ENCODE peak calls at places on chromosomes 4 and X, in seven cellular contexts. X is OCI-LY7, Q is ascending aorta, S is pancreas, O is cardiac muscle cell, F is Peyer's patch, P is Karpas-422. D is an unnamed sample.

GRCh38 chr4:122525865-122526264 is 69.3 kb upstream of the IL2 start:
- DNase-seq in O (peak; percentile 55), Q (no peak), S (no peak), P (no peak), X (no peak), F (no peak), D (no peak)

GRCh38 chrX:39957816-39958561 is 139.8 kb downstream of the BCOR start:
- DNase-seq in S (no peak), P (no peak), X (no peak), F (peak; percentile 55), Q (no peak), O (no peak), D (no peak)

GRCh38 chr4:40622913-40623312 is 6.8 kb downstream of the RBM47 start:
- DNase-seq in P (no peak), O (no peak), S (no peak), F (no peak), Q (no peak), X (no peak), D (no peak)

GRCh38 chr4:183177001-183177400 is 77.9 kb downstream of the WWC2 start:
- DNase-seq in Q (no peak), X (no peak), F (no peak), P (no peak), O (no peak), S (no peak), D (no peak)

GRCh38 chrX:39335447-39336235 is 534.4 kb downstream of the MID1IP1 start:
- DNase-seq in O (no peak), S (no peak), P (no peak), Q (no peak), F (no peak), X (no peak), D (no peak)

GRCh38 chr4:121706595-121707021 is 9.8 kb upstream of the ANXA5 start:
- DNase-seq in P (no peak), O (peak; percentile 87), Q (no peak), F (no peak), S (no peak), X (no peak), D (no peak)

GRCh38 chrX:145190801-145191389 is 56.4 kb upstream of the SPANXN1 start:
- DNase-seq in P (peak; percentile 76), O (peak; percentile 0), X (peak; percentile 1), S (no peak), Q (no peak), F (no peak), D (no peak)

GRCh38 chrX:115898382-115899001 is 272.1 kb upstream of the AGTR2 start:
- DNase-seq in S (peak; percentile 75), Q (peak; percentile 84), O (no peak), F (peak; percentile 93), X (peak; percentile 29), P (peak; percentile 98), D (no peak)

GRCh38 chrX:48648299-48648698 is 35.3 kb upstream of the WAS start:
- DNase-seq in Q (peak; percentile 63), P (peak; percentile 61), X (peak; percentile 71), S (no peak), F (peak; percentile 67), O (peak; percentile 72), D (no peak)

GRCh38 chr4:12186526-12186925 is 757.8 kb upstream of the HS3ST1 start:
- DNase-seq in O (no peak), S (no peak), F (no peak), X (no peak), P (no peak), Q (no peak), D (no peak)

GRCh38 chrX:131677655-131678628 is 134.1 kb downstream of the OR13H1 start:
- DNase-seq in P (peak; percentile 79), O (peak; percentile 23), F (peak; percentile 57), Q (no peak), S (peak; percentile 71), X (peak; percentile 37), D (no peak)

GRCh38 chrX:769796-770195 is 139.2 kb downstream of the SHOX start:
- DNase-seq in Q (no peak), O (no peak), P (peak; percentile 91), X (peak; percentile 50), S (peak; percentile 5), F (no peak), D (no peak)

GRCh38 chr4:42048394-42048793 is 58.1 kb downstream of the SLC30A9 start:
- DNase-seq in S (no peak), F (no peak), Q (no peak), P (no peak), X (no peak), O (peak; percentile 68), D (no peak)

GRCh38 chr4:168383510-168383909 is 65.0 kb upstream of the DDX60 start:
- DNase-seq in O (no peak), S (no peak), X (no peak), Q (no peak), F (no peak), P (no peak), D (no peak)

GRCh38 chr4:76147454-76148141 is 599 bp downstream of the NUP54 start:
- DNase-seq in Q (peak; percentile 70), X (peak; percentile 39), O (peak; percentile 87), P (peak; percentile 66), S (no peak), F (peak; percentile 64), D (peak; percentile 72)

GRCh38 chr4:2837904-2838496 is 5.6 kb upstream of the ADD1 start:
- DNase-seq in O (peak; percentile 78), P (peak; percentile 74), F (peak; percentile 85), X (peak; percentile 82), S (no peak), Q (peak; percentile 81), D (peak; percentile 70)

GRCh38 chrX:119646515-119646914 is 40.3 kb upstream of the NKRF start:
- DNase-seq in Q (no peak), O (no peak), P (no peak), S (no peak), X (no peak), F (no peak), D (no peak)

GRCh38 chrX:88425739-88426138 is 321.3 kb upstream of the CPXCR1 start:
- DNase-seq in Q (no peak), S (no peak), F (no peak), X (no peak), O (no peak), P (peak; percentile 64), D (no peak)

DNA sequence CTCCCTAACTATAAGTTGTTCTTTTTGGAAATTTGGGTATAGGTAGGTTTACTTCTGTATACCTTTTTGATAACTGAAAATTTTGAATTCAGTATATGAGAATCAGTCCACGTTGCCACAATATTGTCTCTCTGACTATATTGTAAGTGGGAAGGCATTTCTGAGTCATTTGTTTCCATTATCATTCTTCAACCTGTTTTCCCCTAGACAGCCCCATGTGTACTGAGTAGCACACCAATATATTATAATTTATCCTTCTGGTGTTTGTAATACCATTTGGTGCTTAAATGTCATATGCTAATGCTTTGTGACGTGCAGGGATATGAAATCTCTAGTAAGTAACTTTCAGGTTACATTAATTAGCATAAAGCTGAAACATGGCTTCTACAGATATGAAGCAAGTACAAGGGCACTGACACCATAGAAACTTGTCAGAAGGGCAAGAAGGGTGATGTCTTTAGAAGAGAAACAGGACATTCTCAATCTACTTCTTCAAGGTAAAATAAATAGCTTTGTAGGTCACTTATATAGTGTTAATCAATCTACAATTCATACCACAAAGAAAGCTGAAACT is 27.7 kb downstream of the PAK3 start:
- DNase-seq in S (no peak), P (no peak), X (no peak), Q (no peak), O (no peak), F (no peak), D (no peak)
- H3K4me3 ChIP-seq in S (no peak overlapping the region), P (no peak overlapping the region), X (no peak overlapping the region), Q (no peak overlapping the region), O (no peak overlapping the region), F (no peak overlapping the region), D (no peak overlapping the region)

DNA sequence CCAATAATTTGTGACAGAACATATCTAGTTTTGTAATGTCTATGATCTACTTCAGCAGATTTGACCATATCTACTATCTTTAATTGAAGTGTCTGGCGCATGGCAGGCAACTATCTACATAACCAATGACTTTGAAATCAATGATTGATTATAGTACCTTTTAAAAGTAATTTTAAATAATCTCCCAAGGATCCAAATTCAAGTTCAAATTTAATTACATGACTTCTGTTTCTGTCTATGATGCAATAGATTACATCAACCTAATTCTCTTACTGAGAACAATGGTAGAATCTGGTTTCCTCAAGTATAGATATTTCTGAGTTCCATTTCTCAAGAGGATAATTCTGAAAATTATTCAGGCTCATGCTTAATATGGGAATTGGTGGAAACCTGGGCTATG is 177.4 kb upstream of the IL15 start:
- DNase-seq in X (no peak), F (no peak), Q (no peak), P (no peak), S (no peak), O (no peak), D (no peak)
- H3K27ac ChIP-seq in X (no peak overlapping the region), F (no peak overlapping the region), Q (no peak overlapping the region), P (no peak overlapping the region), S (no peak overlapping the region), O (no peak overlapping the region), D (no peak overlapping the region)

GRCh38 chr4:7722716-7723115 is 216.9 kb downstream of the AFAP1 start:
- DNase-seq in S (no peak), Q (no peak), P (no peak), O (no peak), X (no peak), F (no peak), D (no peak)

GRCh38 chr4:7717161-7717560 is 222.5 kb downstream of the AFAP1 start:
- DNase-seq in X (no peak), O (no peak), F (no peak), Q (no peak), S (no peak), P (no peak), D (no peak)

GRCh38 chr4:7717946-7718490 is 221.6 kb downstream of the AFAP1 start:
- DNase-seq in F (no peak), S (no peak), O (no peak), P (no peak), Q (no peak), X (no peak), D (no peak)

GRCh38 chr4:7721984-7722551 is 217.6 kb downstream of the AFAP1 start:
- DNase-seq in F (no peak), P (no peak), O (peak; percentile 37), X (no peak), S (no peak), Q (no peak), D (no peak)

DNA sequence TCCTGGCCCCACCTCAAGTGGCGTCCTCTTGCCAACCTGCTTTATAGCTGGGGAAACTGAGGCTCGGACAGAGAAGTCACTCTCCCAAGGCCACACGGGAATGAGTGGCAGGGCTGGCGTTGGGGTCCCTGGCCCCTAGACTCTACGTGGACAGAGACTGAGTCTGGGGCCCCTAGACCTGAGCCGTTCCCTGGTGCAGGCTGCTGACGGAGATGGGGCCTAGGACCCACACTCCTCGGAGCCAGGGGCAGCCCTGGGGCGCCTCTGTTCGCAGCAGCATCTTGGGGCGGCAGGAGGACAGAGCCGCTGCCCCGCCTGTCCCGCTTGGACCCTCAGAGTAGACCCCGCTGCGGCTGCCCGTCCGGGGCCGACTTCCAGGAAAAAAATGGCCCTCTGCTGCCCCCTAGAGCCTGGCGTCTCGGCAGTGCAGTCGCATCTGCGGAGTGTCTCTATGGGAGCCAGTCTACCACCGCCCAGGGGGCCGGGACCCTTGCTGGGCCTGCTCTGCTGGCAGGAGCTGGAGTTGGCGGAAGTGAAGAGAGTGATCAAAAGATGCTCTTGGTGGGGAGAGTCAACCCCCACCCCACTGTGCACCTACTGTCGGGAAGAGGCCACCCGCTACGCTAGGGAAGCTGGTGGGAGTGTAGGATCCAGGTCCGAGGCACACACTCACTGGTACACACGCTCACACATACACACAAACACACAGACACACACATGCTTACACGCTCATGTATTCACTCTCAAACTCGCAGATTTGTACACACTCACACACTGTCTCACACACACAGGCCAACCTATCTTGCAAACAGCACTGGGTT is 220.1 kb downstream of the AFAP1 start:
- DNase-seq in Q (no peak), F (peak; percentile 72), S (peak; percentile 87), O (peak; percentile 47), X (peak; percentile 27), P (peak; percentile 77), D (peak; percentile 62)
- H3K4me1 ChIP-seq in Q (no peaks in the 10 kb centered on the region), F (no peaks in the 10 kb centered on the region), S (no peaks in the 10 kb centered on the region), O (no peaks in the 10 kb centered on the region), X (no peaks in the 10 kb centered on the region), P (no peaks in the 10 kb centered on the region), D (peaks cover 5% of the 10 kb centered on the region)

GRCh38 chrX:2710496-2710895 is 19.4 kb downstream of the CD99 start:
- DNase-seq in Q (no peak), P (no peak), S (no peak), F (no peak), X (no peak), O (no peak), D (no peak)
- H3K4me3 ChIP-seq in Q (no peak overlapping the region), P (no peak overlapping the region), S (no peak overlapping the region), F (peak overlapping the region; percentile 2), X (peak overlapping the region; percentile 9), O (no peak overlapping the region), D (peak overlapping the region; percentile 27)